ENCODE peak calls at places on chromosome 21, in seven cellular contexts. H is HCT116, Z is adrenal gland, D is heart left ventricle, C is H1, T is vagina, E is A549. L is an unnamed sample.

GRCh38 chr21:37658994-37659458 is 257.2 kb downstream of the KCNJ6 start:
- DNase-seq in E (peak; percentile 79), D (no peak), H (no peak), T (no peak), Z (peak; percentile 72), C (no peak), L (peak; percentile 32)

GRCh38 chr21:45593162-45594022 is 50.1 kb upstream of the PCBP3 start:
- DNase-seq in E (no peak), C (no peak), T (no peak), D (no peak), Z (no peak), H (no peak), L (no peak)

GRCh38 chr21:17819878-17820232 is 699 bp upstream of the C21orf91 start:
- DNase-seq in C (no peak), T (no peak), H (no peak), D (no peak), Z (no peak), E (no peak), L (no peak)

GRCh38 chr21:16377857-16378256 is 648.1 kb downstream of the USP25 start:
- DNase-seq in H (no peak), T (no peak), E (no peak), C (no peak), Z (no peak), D (no peak), L (no peak)

GRCh38 chr21:43933680-43934079 is 68.7 kb downstream of the AGPAT3 start:
- DNase-seq in D (no peak), Z (no peak), T (no peak), H (no peak), C (no peak), E (no peak), L (no peak)

GRCh38 chr21:37687001-37687400 is 229.3 kb downstream of the KCNJ6 start:
- DNase-seq in D (no peak), E (no peak), C (no peak), T (no peak), H (no peak), Z (no peak), L (no peak)

GRCh38 chr21:37593015-37593414 is 226.4 kb downstream of the DYRK1A start:
- DNase-seq in H (no peak), Z (no peak), E (no peak), C (peak; percentile 84), D (no peak), T (no peak), L (no peak)

GRCh38 chr21:18725653-18726052 is 322.1 kb upstream of the TMPRSS15 start:
- DNase-seq in H (no peak), D (no peak), C (no peak), T (no peak), E (no peak), Z (no peak), L (no peak)

GRCh38 chr21:38631171-38631570 is 132.9 kb upstream of the ERG start:
- DNase-seq in C (no peak), H (no peak), Z (no peak), D (no peak), T (no peak), E (no peak), L (no peak)

GRCh38 chr21:30268608-30269197 is 14.0 kb downstream of the KRTAP24-1 start:
- DNase-seq in D (no peak), H (no peak), C (no peak), E (no peak), Z (no peak), T (no peak), L (no peak)

GRCh38 chr21:44933199-44933937 is 6.5 kb upstream of the SLX9 start:
- DNase-seq in Z (no peak), E (no peak), C (no peak), T (no peak), H (no peak), D (no peak), L (no peak)

GRCh38 chr21:16084776-16085364 is 355.1 kb downstream of the USP25 start:
- DNase-seq in D (peak; percentile 46), E (no peak), H (no peak), Z (no peak), C (no peak), T (no peak), L (no peak)

GRCh38 chr21:33993286-33994231 is 78.0 kb upstream of the ATP5PO start:
- DNase-seq in E (no peak), C (no peak), T (no peak), Z (peak; percentile 18), H (no peak), D (peak; percentile 34), L (no peak)

GRCh38 chr21:46498335-46499050 is 39.8 kb downstream of the DIP2A start:
- DNase-seq in H (peak; percentile 29), C (no peak), T (no peak), E (no peak), Z (no peak), D (no peak), L (no peak)

GRCh38 chr21:18950045-18950740 is 546.6 kb upstream of the TMPRSS15 start:
- DNase-seq in C (no peak), D (no peak), Z (no peak), H (no peak), T (no peak), E (no peak), L (no peak)

GRCh38 chr21:46423546-46424061 is 35.1 kb upstream of the DIP2A start:
- DNase-seq in C (no peak), T (no peak), H (no peak), Z (no peak), E (no peak), D (no peak), L (no peak)

GRCh38 chr21:46092026-46092764 is 5.7 kb upstream of the COL6A2 start:
- DNase-seq in D (peak; percentile 63), T (peak; percentile 96), Z (no peak), C (no peak), E (no peak), H (no peak), L (no peak)

GRCh38 chr21:37642493-37642892 is 273.8 kb downstream of the KCNJ6 start:
- DNase-seq in Z (peak; percentile 41), E (peak; percentile 37), C (no peak), D (no peak), T (no peak), H (peak; percentile 24), L (no peak)

GRCh38 chr21:46066843-46067331 is 31.0 kb upstream of the COL6A2 start:
- DNase-seq in D (no peak), Z (no peak), E (no peak), H (no peak), C (no peak), T (peak; percentile 82), L (peak; percentile 17)

GRCh38 chr21:29205988-29206387 is 75.5 kb downstream of the MAP3K7CL start:
- DNase-seq in D (no peak), T (no peak), C (no peak), Z (no peak), E (peak; percentile 17), H (no peak), L (no peak)
- H3K9me3 ChIP-seq in D (peaks cover 15% of the 10 kb centered on the region), T (peaks cover 2% of the 10 kb centered on the region), C (no peaks in the 10 kb centered on the region), Z (peaks cover 6% of the 10 kb centered on the region), E (peaks cover 5% of the 10 kb centered on the region), H (no peaks in the 10 kb centered on the region), L (no peaks in the 10 kb centered on the region)

GRCh38 chr21:42533963-42534355 is 20.3 kb downstream of the SLC37A1 start:
- DNase-seq in D (no peak), E (no peak), T (no peak), C (no peak), Z (no peak), H (no peak), L (no peak)

GRCh38 chr21:42534901-42535378 is 21.3 kb downstream of the SLC37A1 start:
- DNase-seq in H (no peak), T (no peak), Z (no peak), E (no peak), C (no peak), D (no peak), L (no peak)

GRCh38 chr21:42533306-42533962 is 19.8 kb downstream of the SLC37A1 start:
- DNase-seq in C (no peak), T (no peak), D (no peak), E (no peak), Z (no peak), H (no peak), L (no peak)

GRCh38 chr21:42535602-42536171 is 22.0 kb downstream of the SLC37A1 start:
- DNase-seq in Z (no peak), C (no peak), T (no peak), D (no peak), E (no peak), H (no peak), L (peak; percentile 65)

DNA sequence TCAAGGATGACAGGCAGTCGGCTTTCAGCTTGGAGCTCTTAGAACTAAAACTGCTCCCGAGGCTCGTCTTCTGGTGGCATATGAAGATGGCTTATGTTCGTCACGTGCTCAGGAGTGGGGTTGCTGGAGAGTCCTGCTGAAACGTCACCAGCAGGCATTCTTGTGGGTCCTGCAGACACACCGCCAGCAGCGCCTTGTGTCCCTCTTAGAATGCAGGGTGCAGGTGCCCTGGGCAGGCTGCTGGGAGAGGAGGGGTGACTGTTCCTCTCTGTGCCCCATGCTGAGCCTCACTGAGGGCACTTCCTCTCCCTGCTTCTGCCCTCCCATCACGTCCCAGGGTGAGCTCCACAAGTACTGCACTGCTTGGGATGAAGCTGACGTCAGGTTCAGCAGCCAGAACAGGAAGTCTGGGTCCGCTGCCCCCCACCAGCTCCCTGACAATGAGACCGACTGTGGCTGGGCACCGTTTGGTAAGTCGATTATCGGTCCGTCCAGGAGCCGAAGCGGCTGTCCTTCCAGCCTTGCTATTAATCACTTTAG is 20.8 kb downstream of the SLC37A1 start:
- DNase-seq in E (no peak), H (no peak), T (no peak), Z (peak; percentile 59), C (no peak), D (peak; percentile 32), L (no peak)
- TF ChIP-seq POLR2A in E (no peak), H (no peak), T (no peak), Z (peak; percentile 32), C (no peak), D (no peak), L (no peak)

GRCh38 chr21:10430007-10430406 is 91.4 kb upstream of the TPTE start:
- DNase-seq in H (no peak), E (no peak), T (no peak), Z (no peak), D (no peak), C (no peak), L (no peak)
- H3K9me3 ChIP-seq in H (peaks cover 58% of the 10 kb centered on the region), E (peaks cover 43% of the 10 kb centered on the region), T (peaks cover 3% of the 10 kb centered on the region), Z (no peaks in the 10 kb centered on the region), D (peaks cover 21% of the 10 kb centered on the region), C (peaks cover 70% of the 10 kb centered on the region), L (peaks cover 36% of the 10 kb centered on the region)

DNA sequence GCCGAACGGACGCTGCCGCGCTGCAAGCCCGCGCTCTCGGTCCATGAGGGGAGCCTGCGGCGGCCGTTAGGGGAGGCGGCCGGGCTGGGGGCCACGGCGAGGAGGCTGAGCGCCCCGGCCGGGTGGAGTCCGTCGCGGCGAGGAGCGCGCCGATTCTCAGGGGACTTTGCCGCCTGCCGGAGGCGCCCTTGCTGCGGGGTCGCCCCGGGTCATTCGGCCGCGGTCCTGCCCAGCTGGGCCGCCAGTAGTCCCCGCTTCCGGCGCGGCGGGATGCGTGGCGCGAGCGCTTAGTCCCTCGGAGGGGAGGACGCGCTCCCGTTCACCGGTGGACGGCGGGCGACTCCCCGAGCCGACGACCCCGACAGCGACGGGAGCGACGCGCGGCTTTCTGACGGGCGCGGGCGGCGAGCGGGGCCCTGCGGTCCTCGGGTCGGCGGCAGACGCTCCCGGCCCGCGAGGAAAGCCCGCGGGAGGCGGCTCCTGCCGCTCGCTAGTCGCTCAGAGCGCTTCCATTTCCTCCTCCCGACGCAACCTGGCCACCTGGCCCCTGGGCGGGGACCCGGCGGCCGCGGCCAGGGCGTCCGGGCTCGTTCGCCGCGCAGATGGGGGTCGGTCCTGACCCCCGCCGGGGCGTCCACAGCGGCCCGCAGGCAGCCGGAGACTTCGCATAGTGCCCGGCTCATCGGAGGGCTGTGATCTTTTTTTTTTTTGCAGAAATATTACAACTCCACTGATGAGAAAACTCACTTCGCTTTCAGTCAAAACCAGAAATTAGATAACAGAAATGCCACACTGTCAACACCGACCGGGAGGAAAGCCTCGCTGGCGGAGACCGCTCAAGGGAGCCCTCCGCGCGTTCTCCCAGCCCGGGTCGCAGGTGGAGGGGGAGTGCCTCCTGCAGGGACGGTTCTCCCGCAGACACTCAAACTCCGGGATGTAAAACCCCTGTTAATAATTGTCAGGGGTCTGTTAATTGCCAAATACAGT is 640 bp upstream of the ZBTB21 start:
- DNase-seq in H (no peak), C (no peak), E (no peak), D (peak; percentile 26), Z (peak; percentile 57), T (peak; percentile 87), L (no peak)
- TF ChIP-seq POLR2A in H (peak; percentile 66), C (no peak), E (peak; percentile 65), D (no peak), Z (peak; percentile 76), T (no peak), L (no peak)